ENCODE peak calls at places on chromosomes 2 and 18, in six cellular contexts. One of them, this sample, is unnamed.

GRCh38 chr2:219309278-219309677 is at the start of gene PTPRN:
- DNase-seq in fibroblast of lung: peak; percentile 83
- DNase-seq in upper lobe of right lung: peak; percentile 49
- DNase-seq in fibroblast of villous mesenchyme: peak; percentile 51
- DNase-seq in heart left ventricle: no peak
- DNase-seq in thoracic aorta: no peak
- DNase-seq in this sample: no peak

GRCh38 chr2:19868705-19869550 is 32.9 kb downstream of the TTC32 start:
- DNase-seq in thoracic aorta: no peak
- DNase-seq in fibroblast of lung: peak; percentile 10
- DNase-seq in upper lobe of right lung: peak; percentile 74
- DNase-seq in fibroblast of villous mesenchyme: peak; percentile 41
- DNase-seq in heart left ventricle: peak; percentile 66
- DNase-seq in this sample: no peak

GRCh38 chr2:26738481-26738880 is 25.6 kb upstream of the SLC35F6 start:
- DNase-seq in fibroblast of lung: no peak
- DNase-seq in thoracic aorta: no peak
- DNase-seq in fibroblast of villous mesenchyme: no peak
- DNase-seq in upper lobe of right lung: no peak
- DNase-seq in heart left ventricle: no peak
- DNase-seq in this sample: no peak

GRCh38 chr2:230134496-230135073 is 65.9 kb upstream of the SLC16A14 start:
- DNase-seq in heart left ventricle: no peak
- DNase-seq in thoracic aorta: no peak
- DNase-seq in fibroblast of lung: peak; percentile 90
- DNase-seq in upper lobe of right lung: no peak
- DNase-seq in fibroblast of villous mesenchyme: peak; percentile 49
- DNase-seq in this sample: no peak

GRCh38 chr2:190179754-190180312 is 117.3 kb upstream of the MSTN start:
- DNase-seq in heart left ventricle: no peak
- DNase-seq in upper lobe of right lung: no peak
- DNase-seq in thoracic aorta: no peak
- DNase-seq in fibroblast of lung: no peak
- DNase-seq in fibroblast of villous mesenchyme: no peak
- DNase-seq in this sample: no peak

GRCh38 chr2:158061763-158062162 is 39.9 kb upstream of the UPP2 start:
- DNase-seq in upper lobe of right lung: no peak
- DNase-seq in thoracic aorta: no peak
- DNase-seq in fibroblast of lung: no peak
- DNase-seq in heart left ventricle: no peak
- DNase-seq in fibroblast of villous mesenchyme: no peak
- DNase-seq in this sample: no peak

GRCh38 chr2:84766791-84767190 is 114.1 kb downstream of the TRABD2A start:
- DNase-seq in thoracic aorta: no peak
- DNase-seq in heart left ventricle: no peak
- DNase-seq in fibroblast of lung: no peak
- DNase-seq in fibroblast of villous mesenchyme: no peak
- DNase-seq in upper lobe of right lung: no peak
- DNase-seq in this sample: no peak

GRCh38 chr18:36454848-36455458 is 157.4 kb downstream of the FHOD3 start:
- DNase-seq in fibroblast of lung: no peak
- DNase-seq in heart left ventricle: no peak
- DNase-seq in upper lobe of right lung: no peak
- DNase-seq in thoracic aorta: no peak
- DNase-seq in fibroblast of villous mesenchyme: no peak
- DNase-seq in this sample: no peak

GRCh38 chr2:213723707-213724106 is 439.4 kb downstream of the SPAG16 start:
- DNase-seq in thoracic aorta: no peak
- DNase-seq in fibroblast of villous mesenchyme: no peak
- DNase-seq in heart left ventricle: no peak
- DNase-seq in fibroblast of lung: no peak
- DNase-seq in upper lobe of right lung: no peak
- DNase-seq in this sample: no peak

GRCh38 chr2:240579771-240580614 is 6.5 kb upstream of the CAPN10 start:
- DNase-seq in thoracic aorta: no peak
- DNase-seq in fibroblast of villous mesenchyme: peak; percentile 95
- DNase-seq in heart left ventricle: peak; percentile 77
- DNase-seq in fibroblast of lung: peak; percentile 84
- DNase-seq in upper lobe of right lung: peak; percentile 92
- DNase-seq in this sample: peak; percentile 77

GRCh38 chr18:7413906-7414305 is 153.2 kb upstream of the PTPRM start:
- DNase-seq in upper lobe of right lung: no peak
- DNase-seq in thoracic aorta: no peak
- DNase-seq in fibroblast of lung: no peak
- DNase-seq in heart left ventricle: no peak
- DNase-seq in fibroblast of villous mesenchyme: no peak
- DNase-seq in this sample: no peak

GRCh38 chr2:190121971-190122370 is 59.4 kb upstream of the MSTN start:
- DNase-seq in fibroblast of villous mesenchyme: peak; percentile 27
- DNase-seq in upper lobe of right lung: no peak
- DNase-seq in heart left ventricle: no peak
- DNase-seq in thoracic aorta: no peak
- DNase-seq in fibroblast of lung: peak; percentile 13
- DNase-seq in this sample: no peak

GRCh38 chr2:37776487-37776886 is 105.0 kb upstream of the CDC42EP3 start:
- DNase-seq in thoracic aorta: peak; percentile 17
- DNase-seq in heart left ventricle: no peak
- DNase-seq in fibroblast of lung: peak; percentile 99
- DNase-seq in fibroblast of villous mesenchyme: peak; percentile 78
- DNase-seq in upper lobe of right lung: no peak
- DNase-seq in this sample: peak; percentile 60

GRCh38 chr2:219572237-219573001 is at the start of gene INHA:
- DNase-seq in fibroblast of villous mesenchyme: no peak
- DNase-seq in fibroblast of lung: no peak
- DNase-seq in thoracic aorta: no peak
- DNase-seq in upper lobe of right lung: no peak
- DNase-seq in heart left ventricle: no peak
- DNase-seq in this sample: no peak

GRCh38 chr18:46412831-46413371 is 244.1 kb downstream of the LOXHD1 start:
- DNase-seq in fibroblast of lung: no peak
- DNase-seq in thoracic aorta: no peak
- DNase-seq in heart left ventricle: peak; percentile 65
- DNase-seq in fibroblast of villous mesenchyme: no peak
- DNase-seq in upper lobe of right lung: no peak
- DNase-seq in this sample: no peak

DNA sequence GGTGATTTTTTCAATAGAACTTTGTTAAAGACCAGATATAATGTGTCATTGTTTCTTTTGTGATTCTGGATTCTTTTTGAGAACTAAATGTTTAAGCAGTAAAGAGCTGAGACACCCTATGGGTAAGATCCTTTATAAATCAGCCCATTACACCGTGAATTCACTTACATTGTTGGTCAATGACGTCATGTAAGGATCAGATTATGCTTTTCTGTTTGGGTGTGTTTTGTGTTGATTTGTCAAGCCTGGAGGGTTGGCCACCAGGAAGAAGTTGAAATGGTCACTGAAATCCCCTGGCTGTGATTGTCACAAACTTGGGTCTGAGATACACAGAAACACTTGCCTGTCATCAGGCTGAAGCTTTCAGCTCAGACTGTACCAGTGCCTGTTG is 7.0 kb upstream of the SLC3A1 start:
- DNase-seq in thoracic aorta: no peak
- DNase-seq in fibroblast of lung: peak; percentile 83
- DNase-seq in upper lobe of right lung: no peak
- DNase-seq in heart left ventricle: no peak
- DNase-seq in fibroblast of villous mesenchyme: peak; percentile 35
- DNase-seq in this sample: no peak
- H3K4me3 ChIP-seq in thoracic aorta: peak overlapping the region; percentile 35
- H3K4me3 ChIP-seq in fibroblast of lung: no peak overlapping the region
- H3K4me3 ChIP-seq in upper lobe of right lung: no peak overlapping the region
- H3K4me3 ChIP-seq in heart left ventricle: no peak overlapping the region
- H3K4me3 ChIP-seq in fibroblast of villous mesenchyme: no peak overlapping the region
- H3K4me3 ChIP-seq in this sample: no peak overlapping the region

GRCh38 chr18:75228967-75229366 is 18.4 kb downstream of the TSHZ1 start:
- DNase-seq in fibroblast of lung: no peak
- DNase-seq in fibroblast of villous mesenchyme: no peak
- DNase-seq in thoracic aorta: no peak
- DNase-seq in heart left ventricle: no peak
- DNase-seq in upper lobe of right lung: no peak
- DNase-seq in this sample: no peak

GRCh38 chr18:75223687-75224347 is 13.2 kb downstream of the TSHZ1 start:
- DNase-seq in thoracic aorta: no peak
- DNase-seq in heart left ventricle: no peak
- DNase-seq in upper lobe of right lung: no peak
- DNase-seq in fibroblast of lung: peak; percentile 55
- DNase-seq in fibroblast of villous mesenchyme: no peak
- DNase-seq in this sample: no peak

GRCh38 chr18:75226956-75227316 is 16.3 kb downstream of the TSHZ1 start:
- DNase-seq in fibroblast of villous mesenchyme: no peak
- DNase-seq in thoracic aorta: no peak
- DNase-seq in heart left ventricle: no peak
- DNase-seq in fibroblast of lung: no peak
- DNase-seq in upper lobe of right lung: no peak
- DNase-seq in this sample: no peak

GRCh38 chr18:75227535-75227934 is 16.9 kb downstream of the TSHZ1 start:
- DNase-seq in fibroblast of lung: no peak
- DNase-seq in fibroblast of villous mesenchyme: peak; percentile 49
- DNase-seq in upper lobe of right lung: no peak
- DNase-seq in thoracic aorta: no peak
- DNase-seq in heart left ventricle: no peak
- DNase-seq in this sample: no peak

GRCh38 chr18:75226301-75226955 is 15.8 kb downstream of the TSHZ1 start:
- DNase-seq in upper lobe of right lung: no peak
- DNase-seq in fibroblast of villous mesenchyme: peak; percentile 38
- DNase-seq in thoracic aorta: no peak
- DNase-seq in heart left ventricle: peak; percentile 46
- DNase-seq in fibroblast of lung: peak; percentile 51
- DNase-seq in this sample: no peak
- H3K4me3 ChIP-seq in upper lobe of right lung: peak overlapping the region; percentile 13
- H3K4me3 ChIP-seq in fibroblast of villous mesenchyme: peak overlapping the region; percentile 38
- H3K4me3 ChIP-seq in thoracic aorta: peak overlapping the region; percentile 61
- H3K4me3 ChIP-seq in heart left ventricle: peak overlapping the region; percentile 31
- H3K4me3 ChIP-seq in fibroblast of lung: peak overlapping the region; percentile 52
- H3K4me3 ChIP-seq in this sample: peak overlapping the region; percentile 6

GRCh38 chr2:66446178-66446860 is 11.4 kb downstream of the MEIS1 start:
- DNase-seq in thoracic aorta: no peak
- DNase-seq in fibroblast of lung: peak; percentile 78
- DNase-seq in heart left ventricle: peak; percentile 74
- DNase-seq in upper lobe of right lung: no peak
- DNase-seq in fibroblast of villous mesenchyme: peak; percentile 86
- DNase-seq in this sample: no peak

GRCh38 chr2:66443977-66444855 is 9.3 kb downstream of the MEIS1 start:
- DNase-seq in thoracic aorta: no peak
- DNase-seq in fibroblast of lung: no peak
- DNase-seq in fibroblast of villous mesenchyme: peak; percentile 86
- DNase-seq in upper lobe of right lung: no peak
- DNase-seq in heart left ventricle: no peak
- DNase-seq in this sample: no peak

GRCh38 chr2:66446924-66447323 is 12.0 kb downstream of the MEIS1 start:
- DNase-seq in heart left ventricle: no peak
- DNase-seq in thoracic aorta: no peak
- DNase-seq in fibroblast of lung: no peak
- DNase-seq in fibroblast of villous mesenchyme: peak; percentile 55
- DNase-seq in upper lobe of right lung: no peak
- DNase-seq in this sample: no peak

GRCh38 chr2:66445076-66445724 is 10.3 kb downstream of the MEIS1 start:
- DNase-seq in thoracic aorta: no peak
- DNase-seq in upper lobe of right lung: no peak
- DNase-seq in fibroblast of villous mesenchyme: peak; percentile 73
- DNase-seq in fibroblast of lung: peak; percentile 68
- DNase-seq in heart left ventricle: peak; percentile 50
- DNase-seq in this sample: no peak

DNA sequence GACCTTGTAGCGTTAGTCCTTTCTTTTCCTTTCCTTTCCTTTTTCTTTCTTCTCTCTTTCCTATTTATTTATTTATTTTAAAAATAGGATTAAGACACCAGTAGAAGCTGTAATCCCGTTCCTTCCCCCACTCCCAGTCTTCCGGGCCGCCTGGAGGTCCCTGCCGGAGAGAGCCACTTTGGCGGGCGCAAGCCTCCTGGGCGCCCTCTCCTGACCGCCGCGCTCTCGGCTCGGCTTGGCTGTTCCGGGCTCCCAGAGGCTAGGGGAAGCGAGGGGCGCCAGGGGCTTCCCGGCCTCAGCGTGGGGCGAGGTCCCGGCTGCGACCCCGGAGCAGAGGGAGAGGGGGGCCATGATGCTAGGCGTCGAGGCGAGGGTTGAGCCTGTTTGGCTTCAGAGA is 10.9 kb downstream of the MEIS1 start:
- DNase-seq in thoracic aorta: no peak
- DNase-seq in fibroblast of villous mesenchyme: peak; percentile 59
- DNase-seq in upper lobe of right lung: no peak
- DNase-seq in heart left ventricle: peak; percentile 55
- DNase-seq in fibroblast of lung: no peak
- DNase-seq in this sample: no peak
- H3K4me3 ChIP-seq in thoracic aorta: peak overlapping the region; percentile 75
- H3K4me3 ChIP-seq in fibroblast of villous mesenchyme: peak overlapping the region; percentile 85
- H3K4me3 ChIP-seq in upper lobe of right lung: peak overlapping the region; percentile 67
- H3K4me3 ChIP-seq in heart left ventricle: peak overlapping the region; percentile 50
- H3K4me3 ChIP-seq in fibroblast of lung: peak overlapping the region; percentile 67
- H3K4me3 ChIP-seq in this sample: peak overlapping the region; percentile 50

GRCh38 chr2:128501022-128501690 is 182.5 kb upstream of the HS6ST1 start:
- DNase-seq in upper lobe of right lung: no peak
- DNase-seq in thoracic aorta: no peak
- DNase-seq in fibroblast of villous mesenchyme: no peak
- DNase-seq in heart left ventricle: peak; percentile 39
- DNase-seq in fibroblast of lung: no peak
- DNase-seq in this sample: no peak

GRCh38 chr2:128498086-128498485 is 179.4 kb upstream of the HS6ST1 start:
- DNase-seq in fibroblast of villous mesenchyme: no peak
- DNase-seq in fibroblast of lung: no peak
- DNase-seq in heart left ventricle: peak; percentile 16
- DNase-seq in thoracic aorta: no peak
- DNase-seq in upper lobe of right lung: peak; percentile 42
- DNase-seq in this sample: no peak

GRCh38 chr2:128498589-128498988 is 179.9 kb upstream of the HS6ST1 start:
- DNase-seq in thoracic aorta: no peak
- DNase-seq in fibroblast of lung: no peak
- DNase-seq in heart left ventricle: peak; percentile 5
- DNase-seq in upper lobe of right lung: peak; percentile 19
- DNase-seq in fibroblast of villous mesenchyme: no peak
- DNase-seq in this sample: no peak

GRCh38 chr2:128500136-128500800 is 181.6 kb upstream of the HS6ST1 start:
- DNase-seq in fibroblast of villous mesenchyme: no peak
- DNase-seq in thoracic aorta: no peak
- DNase-seq in fibroblast of lung: peak; percentile 31
- DNase-seq in upper lobe of right lung: peak; percentile 31
- DNase-seq in heart left ventricle: peak; percentile 10
- DNase-seq in this sample: no peak

DNA sequence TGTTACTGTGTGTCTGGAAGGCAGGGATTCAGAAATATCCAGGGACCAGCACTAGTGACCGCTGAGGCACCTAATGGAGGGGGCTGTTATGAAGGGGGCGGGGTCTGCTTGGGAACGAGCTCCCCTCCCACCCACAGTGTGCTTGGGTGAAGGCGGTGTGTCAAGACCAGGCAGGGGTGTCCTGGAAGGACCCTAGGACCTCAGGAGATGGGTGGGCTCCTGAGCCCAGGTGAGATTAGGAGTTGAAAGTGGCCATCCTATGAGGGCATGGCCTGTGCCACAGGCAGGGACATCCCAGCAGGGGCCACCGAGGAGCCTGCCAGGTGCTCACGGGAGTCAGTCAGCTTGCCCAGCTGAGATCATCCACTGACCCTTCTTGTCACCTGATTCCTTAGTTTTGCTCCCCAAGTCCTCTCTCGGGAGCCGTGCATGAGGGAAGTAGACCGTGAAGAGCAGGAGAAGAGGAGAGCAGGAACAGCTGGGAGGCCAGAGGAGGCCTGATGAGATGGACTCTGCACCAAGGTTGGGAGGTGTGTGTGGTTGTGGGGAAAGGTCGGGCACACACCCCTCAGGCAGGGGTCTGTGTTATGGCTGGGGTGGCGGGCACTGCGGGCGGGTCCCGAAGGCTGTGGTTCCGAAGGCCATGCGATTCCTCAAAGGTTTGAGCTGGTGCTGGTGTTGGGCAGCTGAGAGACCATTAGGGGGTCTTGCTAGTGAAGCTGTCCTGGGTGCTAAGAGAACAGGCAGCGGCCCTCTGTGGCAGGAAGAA is 180.9 kb upstream of the HS6ST1 start:
- DNase-seq in fibroblast of villous mesenchyme: no peak
- DNase-seq in upper lobe of right lung: peak; percentile 48
- DNase-seq in heart left ventricle: peak; percentile 6
- DNase-seq in thoracic aorta: no peak
- DNase-seq in fibroblast of lung: no peak
- DNase-seq in this sample: no peak
- H3K4me3 ChIP-seq in fibroblast of villous mesenchyme: no peak overlapping the region
- H3K4me3 ChIP-seq in upper lobe of right lung: no peak overlapping the region
- H3K4me3 ChIP-seq in heart left ventricle: no peak overlapping the region
- H3K4me3 ChIP-seq in thoracic aorta: no peak overlapping the region
- H3K4me3 ChIP-seq in fibroblast of lung: no peak overlapping the region
- H3K4me3 ChIP-seq in this sample: no peak overlapping the region